ENCODE peak calls at places on chromosome 7, in five cellular contexts. G is A172, V is T-helper 1 cell, A is tibial nerve, X is uterus. R is an unnamed sample.
A peak's percentile ranks its signal among the peaks of the same experiment; 100 is the strongest.

GRCh38 chr7:116337800-116338199 is 127.5 kb downstream of the TES start:
- DNase-seq in G (no peak), V (no peak), A (no peak), X (no peak), R (no peak)

GRCh38 chr7:107596881-107597581 is 17.0 kb downstream of the BCAP29 start:
- DNase-seq in G (peak; percentile 65), V (no peak), A (no peak), X (no peak), R (no peak)

GRCh38 chr7:153835712-153836265 is 216.4 kb upstream of the DPP6 start:
- DNase-seq in G (no peak), V (no peak), A (no peak), X (peak; percentile 38), R (no peak)

GRCh38 chr7:106284516-106285050 is at the start of gene NAMPT:
- DNase-seq in G (peak; percentile 10), V (peak; percentile 38), A (peak; percentile 88), X (peak; percentile 61), R (no peak)

GRCh38 chr7:121901026-121901425 is 28.1 kb downstream of the PTPRZ1 start:
- DNase-seq in G (no peak), V (no peak), A (no peak), X (no peak), R (no peak)

GRCh38 chr7:98418271-98418635 is 17.4 kb upstream of the BAIAP2L1 start:
- DNase-seq in G (peak; percentile 61), V (no peak), A (no peak), X (no peak), R (no peak)

GRCh38 chr7:47326220-47326619 is 255.7 kb downstream of the TNS3 start:
- DNase-seq in G (peak; percentile 22), V (no peak), A (no peak), X (no peak), R (no peak)

GRCh38 chr7:45178241-45179225 is 20.9 kb downstream of the RAMP3 start:
- DNase-seq in G (no peak), V (no peak), A (no peak), X (no peak), R (peak; percentile 18)

GRCh38 chr7:146375155-146375554 is 258.6 kb downstream of the CNTNAP2 start:
- DNase-seq in G (peak; percentile 38), V (no peak), A (no peak), X (no peak), R (no peak)

GRCh38 chr7:30791126-30791525 is 19.9 kb downstream of the MINDY4 start:
- DNase-seq in G (no peak), V (no peak), A (no peak), X (no peak), R (no peak)

GRCh38 chr7:30841025-30841735 is 70.0 kb downstream of the MINDY4 start:
- DNase-seq in G (no peak), V (no peak), A (no peak), X (no peak), R (no peak)

R was measured in DND-41.